ENCODE peak calls at places on chromosome 1, in six cellular contexts. Y is suprapubic skin, C is stomach, O is Peyer's patch, X is ovary, R is uterus. Z is an unnamed sample.

GRCh38 chr1:214440219-214440965 is 111.0 kb downstream of the PTPN14 start:
- DNase-seq in R (no peak), O (no peak), C (no peak), Y (no peak), X (no peak), Z (no peak)

GRCh38 chr1:76109901-76110560 is 35.5 kb downstream of the ST6GALNAC3 start:
- DNase-seq in R (no peak), C (no peak), X (no peak), O (no peak), Y (no peak), Z (no peak)

GRCh38 chr1:109655624-109656519 is at the start of gene GSTM4:
- DNase-seq in Y (peak), R (peak), C (peak), X (peak), O (peak), Z (peak)

GRCh38 chr1:204841798-204842197 is 28.9 kb upstream of the NFASC start:
- DNase-seq in C (no peak), O (peak), R (no peak), X (no peak), Y (no peak), Z (no peak)

GRCh38 chr1:23639460-23639859 is 52.1 kb upstream of the RPL11 start:
- DNase-seq in O (no peak), C (no peak), Y (no peak), R (no peak), X (no peak), Z (no peak)

GRCh38 chr1:226714148-226714547 is 24.9 kb downstream of the ITPKB start:
- DNase-seq in R (no peak), C (no peak), O (no peak), X (no peak), Y (no peak), Z (no peak)

GRCh38 chr1:59541891-59542290 is 245.0 kb downstream of the FGGY start:
- DNase-seq in R (no peak), C (no peak), Y (no peak), X (no peak), O (no peak), Z (no peak)

GRCh38 chr1:53971718-53972117 is 25.6 kb downstream of the LRRC42 start:
- DNase-seq in Y (no peak), X (no peak), R (no peak), O (no peak), C (no peak), Z (no peak)

GRCh38 chr1:213070399-213070798 is 19.4 kb downstream of the RPS6KC1 start:
- DNase-seq in R (no peak), C (peak), O (no peak), X (no peak), Y (no peak), Z (no peak)

GRCh38 chr1:32915766-32916455 is 14.7 kb upstream of the TMEM54 start:
- DNase-seq in C (no peak), R (no peak), Y (no peak), X (no peak), O (no peak), Z (no peak)

GRCh38 chr1:206037521-206037920 is 13.8 kb upstream of the CTSE start:
- DNase-seq in X (no peak), Y (no peak), O (no peak), C (no peak), R (no peak), Z (no peak)

GRCh38 chr1:29825941-29826415 is 589.7 kb downstream of the PTPRU start:
- DNase-seq in O (no peak), R (no peak), Y (no peak), X (no peak), C (peak), Z (no peak)

GRCh38 chr1:6241107-6241886 is 2.7 kb upstream of the HES3 start:
- DNase-seq in X (no peak), C (no peak), Y (no peak), O (no peak), R (no peak), Z (no peak)

GRCh38 chr1:9080704-9081291 is 11.4 kb upstream of the SLC2A5 start:
- DNase-seq in X (no peak), Y (no peak), C (no peak), R (no peak), O (no peak), Z (no peak)

GRCh38 chr1:121448851-121449250 is 264.1 kb downstream of the SRGAP2C start:
- DNase-seq in O (no peak), R (no peak), X (no peak), C (no peak), Y (no peak), Z (no peak)

GRCh38 chr1:115317101-115318012 is 20.7 kb downstream of the NGF start:
- DNase-seq in Y (no peak), O (no peak), X (no peak), C (peak), R (no peak), Z (no peak)

GRCh38 chr1:49111931-49112330 is 335.2 kb upstream of the BEND5 start:
- DNase-seq in O (no peak), X (no peak), Y (no peak), C (no peak), R (no peak), Z (no peak)

GRCh38 chr1:25715888-25716287 is 84.1 kb upstream of the SELENON start:
- DNase-seq in C (no peak), Y (no peak), X (no peak), R (no peak), O (no peak), Z (no peak)

GRCh38 chr1:59738591-59739015 is 76.1 kb upstream of the HOOK1 start:
- DNase-seq in O (no peak), R (no peak), C (no peak), Y (no peak), X (no peak), Z (no peak)

GRCh38 chr1:6490181-6491075 is 1.0 kb downstream of the PLEKHG5 start:
- DNase-seq in C (peak), Y (no peak), O (peak), X (peak), R (peak), Z (peak)

GRCh38 chr1:30930631-30931173 is 22.1 kb upstream of the SDC3 start:
- DNase-seq in X (no peak), Y (no peak), O (no peak), C (no peak), R (no peak), Z (no peak)
- TF ChIP-seq CTCF in X (no peak), Y (no peak), O (no peak), C (no peak), R (no peak), Z (no peak)

DNA sequence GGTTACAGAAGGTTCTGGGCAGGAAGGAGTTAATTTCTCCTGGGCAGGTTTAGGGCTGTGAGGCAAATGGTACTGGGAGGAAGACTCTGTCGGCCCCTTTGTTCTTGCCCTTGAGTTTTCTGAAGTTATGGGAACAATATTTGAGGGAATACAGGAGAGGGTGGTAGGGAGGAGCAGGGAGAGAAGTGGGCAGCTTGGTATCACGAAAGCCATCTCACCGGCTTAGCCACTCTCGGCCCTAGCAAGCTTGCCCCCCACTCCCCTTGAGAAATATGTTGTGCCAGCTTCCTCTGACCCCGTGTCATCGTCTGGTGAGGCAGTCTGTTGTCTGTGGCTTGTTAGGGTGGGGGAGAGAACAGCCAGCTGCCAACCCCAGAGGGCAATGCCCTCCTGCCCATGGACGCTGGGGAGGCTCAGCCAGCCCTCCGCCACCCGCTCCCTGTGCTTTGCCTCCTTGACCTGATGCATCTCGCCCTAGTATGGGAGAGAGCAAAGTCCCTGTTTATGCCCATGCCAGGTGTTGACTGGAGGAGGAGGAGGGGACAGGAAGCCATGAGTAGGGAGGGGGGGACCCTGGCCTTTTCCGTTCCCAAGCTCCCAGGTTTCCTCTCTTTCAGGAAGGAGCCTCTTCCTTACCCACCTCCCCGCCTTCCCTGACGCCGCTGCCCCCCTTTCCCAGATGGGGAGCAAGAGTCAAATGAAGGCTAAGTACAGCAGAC is 1.2 kb downstream of the EFNA1 start:
- DNase-seq in R (no peak), X (peak), O (no peak), C (peak), Y (no peak), Z (no peak)
- TF ChIP-seq POLR2A in R (no peak), X (no peak), O (peak), C (no peak), Y (no peak), Z (no peak)

GRCh38 chr1:150235436-150235851 is 468 bp downstream of the ANP32E start:
- DNase-seq in X (no peak), O (peak), R (no peak), C (no peak), Y (peak), Z (no peak)

GRCh38 chr1:150234647-150235435 is 1.1 kb downstream of the ANP32E start:
- DNase-seq in C (peak), Y (peak), O (peak), R (peak), X (peak), Z (peak)

GRCh38 chr1:150236614-150236934 is 662 bp upstream of the ANP32E start:
- DNase-seq in O (no peak), X (no peak), Y (no peak), R (no peak), C (no peak), Z (peak)

GRCh38 chr1:150237746-150238145 is 1.8 kb upstream of the ANP32E start:
- DNase-seq in Y (no peak), R (no peak), X (no peak), C (no peak), O (no peak), Z (no peak)

DNA sequence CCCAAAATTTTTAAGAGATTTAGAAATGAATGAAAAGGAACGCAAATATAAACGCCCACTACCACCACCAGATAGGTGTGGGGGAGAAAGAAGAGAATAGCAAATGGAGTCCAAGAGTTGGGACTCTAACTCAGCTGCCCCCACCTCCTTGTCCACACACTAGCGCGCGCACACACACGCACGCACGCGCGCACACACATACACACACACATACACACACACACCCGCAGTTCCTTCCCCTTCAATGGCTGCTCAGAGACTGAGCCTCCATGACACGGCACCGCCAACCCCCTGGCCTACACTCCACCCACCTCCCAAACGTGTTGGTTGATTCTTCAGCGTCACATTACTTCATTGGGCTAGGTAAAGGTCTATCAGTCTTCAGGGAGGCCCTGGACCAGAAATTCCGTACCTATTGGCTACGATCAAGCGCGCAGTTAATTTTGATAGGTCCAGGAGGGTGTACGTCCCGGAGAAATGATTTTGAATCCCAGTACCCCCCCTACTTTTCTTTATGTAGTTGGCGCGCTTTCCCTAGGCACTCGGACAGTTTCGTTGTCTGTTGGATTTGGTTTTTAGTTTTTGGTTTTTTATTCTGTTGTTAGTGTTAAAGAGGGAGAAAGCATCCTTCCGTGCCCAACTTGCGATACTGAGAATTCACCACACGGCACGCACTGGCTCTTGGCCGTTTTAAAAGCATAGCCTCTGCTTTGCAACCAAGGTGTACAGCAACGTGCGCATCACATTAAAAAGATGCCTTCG is at the start of gene ANP32E:
- DNase-seq in R (peak), X (peak), Y (peak), C (peak), O (peak), Z (peak)
- TF ChIP-seq CTCF in R (no peak), X (no peak), Y (no peak), C (no peak), O (no peak), Z (no peak)

DNA sequence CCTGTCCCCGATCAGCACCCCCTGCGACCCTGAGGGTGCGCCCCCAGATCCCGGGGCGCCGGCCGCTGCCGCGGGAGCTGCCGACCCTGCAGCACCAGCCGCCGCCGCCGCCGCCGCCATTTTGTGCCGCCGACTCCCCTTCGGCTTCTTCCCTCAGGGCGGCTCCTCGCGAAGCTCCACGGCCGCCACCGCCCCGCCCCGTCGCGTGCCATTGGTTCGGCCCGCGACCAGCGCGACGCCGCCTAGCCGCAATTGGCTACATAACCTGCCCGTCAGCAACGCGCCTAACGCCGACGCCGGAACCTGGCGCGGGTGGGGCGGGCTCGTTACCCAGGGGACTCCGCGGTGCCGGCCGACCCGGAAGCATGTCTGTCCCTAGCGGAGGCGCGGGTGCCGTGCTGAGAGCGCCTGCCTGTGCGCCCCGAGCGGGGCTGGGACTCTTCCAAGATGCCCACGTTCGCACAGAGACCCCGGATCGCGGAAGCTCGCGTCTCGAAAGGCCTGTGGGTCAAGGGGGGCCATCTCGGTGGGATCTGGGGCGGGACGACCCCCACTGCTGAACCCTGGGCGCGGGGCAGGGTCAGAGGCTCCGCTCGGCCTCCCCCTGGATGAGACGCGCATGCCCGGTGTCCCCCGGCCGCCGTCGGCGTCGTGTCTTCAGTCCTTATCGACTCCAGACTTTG is at the start of gene CCNL2:
- DNase-seq in Y (peak), O (peak), R (peak), X (peak), C (peak), Z (peak)
- TF ChIP-seq POLR2A in Y (no peak), O (peak), R (peak), X (peak), C (no peak), Z (no peak)

GRCh38 chr1:153728305-153729066 is 636 bp downstream of the INTS3 start:
- DNase-seq in Y (peak), C (no peak), R (peak), X (peak), O (no peak), Z (no peak)

GRCh38 chr1:153730468-153730988 is 2.7 kb downstream of the INTS3 start:
- DNase-seq in Y (no peak), C (no peak), X (no peak), R (no peak), O (no peak), Z (no peak)

GRCh38 chr1:153723687-153724086 is 4.2 kb upstream of the INTS3 start:
- DNase-seq in R (no peak), Y (no peak), O (no peak), C (no peak), X (no peak), Z (no peak)

GRCh38 chr1:153727463-153728304 is at the start of gene INTS3:
- DNase-seq in Y (peak), X (peak), O (peak), C (peak), R (peak), Z (peak)
- TF ChIP-seq CTCF in Y (no peak), X (no peak), O (no peak), C (no peak), R (no peak), Z (no peak)

DNA sequence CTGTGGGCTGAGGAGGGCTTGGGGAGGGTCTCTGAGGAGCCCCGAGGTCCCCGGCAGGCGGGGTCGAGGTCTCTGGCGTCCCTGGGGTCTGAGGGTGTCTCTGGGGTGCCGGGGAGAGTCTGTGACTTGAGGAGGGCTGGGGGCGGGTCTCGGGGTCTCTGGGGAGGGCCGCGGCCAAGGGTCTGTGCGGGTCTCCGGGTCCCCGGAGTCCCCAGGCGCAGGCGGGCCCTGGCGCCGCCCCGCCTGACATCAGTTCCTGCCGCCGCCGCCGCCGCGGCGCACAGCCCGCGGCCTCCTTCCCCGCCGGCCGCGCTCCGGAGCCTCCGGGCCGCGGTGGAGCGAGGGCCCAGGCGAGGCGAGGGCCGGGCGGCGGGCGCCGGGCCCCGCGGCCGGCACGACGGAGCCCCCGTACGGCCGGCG is at the start of gene PLEKHM2:
- DNase-seq in Y (no peak), R (peak), C (peak), X (peak), O (peak), Z (peak)
- TF ChIP-seq POLR2A in Y (no peak), R (peak), C (no peak), X (no peak), O (peak), Z (peak)

GRCh38 chr1:200895448-200895799 is 724 bp downstream of the INAVA start:
- DNase-seq in O (no peak), X (no peak), R (no peak), Y (no peak), C (no peak), Z (no peak)

GRCh38 chr1:200896571-200897187 is 2.0 kb downstream of the INAVA start:
- DNase-seq in O (no peak), Y (no peak), X (no peak), C (peak), R (no peak), Z (no peak)

GRCh38 chr1:200895801-200896570 is 1.3 kb downstream of the INAVA start:
- DNase-seq in Y (no peak), X (no peak), O (no peak), R (no peak), C (no peak), Z (no peak)

GRCh38 chr1:200893411-200893901 is 1.2 kb upstream of the INAVA start:
- DNase-seq in R (no peak), C (no peak), Y (no peak), X (no peak), O (no peak), Z (no peak)

GRCh38 chr1:200894712-200895447 is at the start of gene INAVA:
- DNase-seq in Y (no peak), C (peak), O (no peak), X (no peak), R (no peak), Z (peak)
- TF ChIP-seq CTCF in Y (no peak), C (no peak), O (no peak), X (no peak), R (no peak), Z (no peak)

DNA sequence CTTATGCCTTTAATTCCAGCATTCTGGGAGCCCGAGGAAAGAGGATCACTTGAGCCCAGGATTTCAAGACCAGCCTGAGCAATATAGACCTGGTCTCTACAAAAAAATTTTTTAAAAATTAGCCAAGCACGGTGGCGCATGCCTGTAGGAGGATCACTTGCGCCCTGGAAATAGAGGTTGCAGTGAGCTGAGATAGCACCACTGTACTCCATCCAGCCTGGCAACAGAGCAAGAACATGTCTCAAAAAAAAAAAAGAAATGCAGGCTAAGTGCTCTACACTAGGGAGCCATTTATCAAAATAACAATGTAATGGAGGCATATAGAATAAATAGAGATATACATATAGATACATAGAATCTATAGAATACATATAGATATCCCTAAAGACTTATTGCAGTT is 23.3 kb downstream of the CEPT1 start:
- DNase-seq in R (no peak), C (no peak), O (no peak), Y (no peak), X (no peak), Z (no peak)
- TF ChIP-seq POLR2A in R (no peak), C (no peak), O (no peak), Y (no peak), X (no peak), Z (no peak)

DNA sequence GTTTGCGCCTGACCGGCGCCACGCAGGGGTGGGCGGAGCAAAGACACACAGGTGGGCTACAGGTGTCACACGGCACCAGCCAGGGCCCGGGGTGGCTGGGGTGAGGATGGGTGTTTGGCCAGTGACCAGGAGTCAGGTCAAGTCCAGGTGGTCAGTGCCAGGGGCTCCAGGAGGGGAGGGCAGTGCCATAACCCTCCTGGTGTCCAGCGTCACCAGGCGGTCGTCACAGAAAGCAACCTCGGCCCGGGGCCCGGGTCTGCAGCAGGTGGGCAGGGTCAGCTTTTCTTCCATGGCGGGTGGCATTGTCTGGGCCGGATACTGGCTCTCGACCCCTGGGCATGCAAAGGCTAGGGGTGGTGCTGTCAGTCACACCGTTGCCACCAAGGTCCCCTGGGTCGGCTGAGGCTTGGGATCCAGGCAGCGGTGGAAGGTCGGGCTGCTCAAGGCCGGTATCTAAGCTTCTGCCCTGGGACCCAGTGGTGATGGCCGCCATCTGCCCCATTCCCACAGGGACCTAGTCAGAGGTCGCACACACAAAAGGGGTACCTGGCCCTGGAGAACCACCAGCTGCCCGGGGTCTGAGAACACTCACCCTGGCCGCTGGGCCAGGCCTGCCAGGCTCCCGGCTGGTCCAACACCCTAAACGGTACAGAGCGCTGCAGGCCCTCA is 1.8 kb downstream of the FNDC10 start:
- DNase-seq in O (no peak), X (no peak), Y (peak), R (no peak), C (no peak), Z (no peak)
- TF ChIP-seq CTCF in O (no peak), X (no peak), Y (no peak), R (no peak), C (no peak), Z (no peak)

Z was measured in lower leg skin.